ENCODE peak calls at places on chromosomes 11 and 22, in six cellular contexts. L is AG08395, G is posterior cingulate gyrus, B is non-pigmented ciliary epithelial cell, X is astrocyte of the spinal cord, W is osteocyte. Q is an unnamed sample.

GRCh38 chr11:112610494-112610893 is 349.8 kb upstream of the PLET1 start:
- DNase-seq in B (no peak), X (no peak), G (no peak), W (no peak), L (no peak), Q (no peak)

GRCh38 chr11:66478823-66479740 is 1.2 kb upstream of the DPP3 start:
- DNase-seq in B (no peak), L (peak), X (no peak), G (peak), W (no peak), Q (no peak)

GRCh38 chr22:35900483-35901168 is 128.0 kb downstream of the RBFOX2 start:
- DNase-seq in W (no peak), L (peak), G (no peak), X (peak), B (no peak), Q (no peak)

GRCh38 chr22:49553076-49553475 is 274.6 kb downstream of the BRD1 start:
- DNase-seq in X (no peak), B (no peak), L (no peak), G (no peak), W (no peak), Q (no peak)

GRCh38 chr22:42796081-42796480 is 61.0 kb downstream of the ARFGAP3 start:
- DNase-seq in G (peak), L (no peak), B (no peak), X (no peak), W (no peak), Q (no peak)

GRCh38 chr11:35856259-35856658 is 87.6 kb upstream of the LDLRAD3 start:
- DNase-seq in W (no peak), G (no peak), X (no peak), B (no peak), L (no peak), Q (no peak)

GRCh38 chr11:118911113-118911879 is 14.4 kb downstream of the BCL9L start:
- DNase-seq in X (peak), G (no peak), W (no peak), L (no peak), B (no peak), Q (no peak)

GRCh38 chr11:20131744-20132666 is 28.3 kb downstream of the DBX1 start:
- DNase-seq in G (peak), W (no peak), B (no peak), L (peak), X (peak), Q (peak)

GRCh38 chr11:60563553-60564235 is 48.5 kb downstream of the MS4A13 start:
- DNase-seq in L (no peak), B (no peak), W (no peak), G (no peak), X (no peak), Q (no peak)

Q was measured in nucleus accumbens.